ENCODE peak calls at places on chromosomes 5 and 9, in ten cellular contexts. One of them, this sample, is unnamed.

GRCh38 chr5:156934450-156935211 is 28.4 kb downstream of the TIMD4 start:
- DNase-seq in NCI-H1105: no peak
- DNase-seq in adrenal gland: peak
- DNase-seq in AG08396: no peak
- DNase-seq in T-helper 9 cell: peak
- DNase-seq in stimulated activated CD4-positive, alpha-beta T cell treated with anti-CD3 and anti-CD28 coated beads, TNF-alpha, amount 100 ng/mL, for 24 hours: no peak
- DNase-seq in AG09309: no peak
- DNase-seq in GM10248: peak
- DNase-seq in HTR-8/SVneo: no peak
- DNase-seq in CD4-positive, alpha-beta T cell: peak
- DNase-seq in this sample: peak

GRCh38 chr9:103399535-103399934 is 404.4 kb downstream of the CYLC2 start:
- DNase-seq in NCI-H1105: no peak
- DNase-seq in AG08396: no peak
- DNase-seq in HTR-8/SVneo: no peak
- DNase-seq in T-helper 9 cell: no peak
- DNase-seq in adrenal gland: no peak
- DNase-seq in CD4-positive, alpha-beta T cell: no peak
- DNase-seq in AG09309: no peak
- DNase-seq in stimulated activated CD4-positive, alpha-beta T cell treated with anti-CD3 and anti-CD28 coated beads, TNF-alpha, amount 100 ng/mL, for 24 hours: no peak
- DNase-seq in GM10248: no peak
- DNase-seq in this sample: no peak

GRCh38 chr9:90964101-90965020 is 162.7 kb downstream of the SYK start:
- DNase-seq in stimulated activated CD4-positive, alpha-beta T cell treated with anti-CD3 and anti-CD28 coated beads, TNF-alpha, amount 100 ng/mL, for 24 hours: no peak
- DNase-seq in NCI-H1105: no peak
- DNase-seq in AG09309: no peak
- DNase-seq in T-helper 9 cell: no peak
- DNase-seq in AG08396: no peak
- DNase-seq in CD4-positive, alpha-beta T cell: no peak
- DNase-seq in adrenal gland: no peak
- DNase-seq in GM10248: peak
- DNase-seq in HTR-8/SVneo: no peak
- DNase-seq in this sample: peak

GRCh38 chr9:21789541-21790037 is 12.8 kb upstream of the MTAP start:
- DNase-seq in AG08396: peak
- DNase-seq in GM10248: peak
- DNase-seq in T-helper 9 cell: peak
- DNase-seq in NCI-H1105: peak
- DNase-seq in adrenal gland: peak
- DNase-seq in HTR-8/SVneo: peak
- DNase-seq in stimulated activated CD4-positive, alpha-beta T cell treated with anti-CD3 and anti-CD28 coated beads, TNF-alpha, amount 100 ng/mL, for 24 hours: no peak
- DNase-seq in CD4-positive, alpha-beta T cell: no peak
- DNase-seq in AG09309: peak
- DNase-seq in this sample: peak

GRCh38 chr5:150073677-150074076 is 12.7 kb downstream of the CSF1R start:
- DNase-seq in CD4-positive, alpha-beta T cell: no peak
- DNase-seq in T-helper 9 cell: no peak
- DNase-seq in AG08396: no peak
- DNase-seq in AG09309: no peak
- DNase-seq in NCI-H1105: no peak
- DNase-seq in stimulated activated CD4-positive, alpha-beta T cell treated with anti-CD3 and anti-CD28 coated beads, TNF-alpha, amount 100 ng/mL, for 24 hours: no peak
- DNase-seq in GM10248: no peak
- DNase-seq in HTR-8/SVneo: no peak
- DNase-seq in adrenal gland: no peak
- DNase-seq in this sample: no peak

GRCh38 chr9:86282979-86283535 is 719 bp upstream of the ISCA1 start:
- DNase-seq in stimulated activated CD4-positive, alpha-beta T cell treated with anti-CD3 and anti-CD28 coated beads, TNF-alpha, amount 100 ng/mL, for 24 hours: no peak
- DNase-seq in adrenal gland: no peak
- DNase-seq in AG09309: peak
- DNase-seq in NCI-H1105: no peak
- DNase-seq in HTR-8/SVneo: no peak
- DNase-seq in CD4-positive, alpha-beta T cell: no peak
- DNase-seq in GM10248: no peak
- DNase-seq in AG08396: peak
- DNase-seq in T-helper 9 cell: no peak
- DNase-seq in this sample: no peak

GRCh38 chr9:20611751-20612287 is 10.5 kb downstream of the MLLT3 start:
- DNase-seq in AG09309: no peak
- DNase-seq in T-helper 9 cell: no peak
- DNase-seq in stimulated activated CD4-positive, alpha-beta T cell treated with anti-CD3 and anti-CD28 coated beads, TNF-alpha, amount 100 ng/mL, for 24 hours: no peak
- DNase-seq in CD4-positive, alpha-beta T cell: no peak
- DNase-seq in NCI-H1105: no peak
- DNase-seq in AG08396: peak
- DNase-seq in GM10248: no peak
- DNase-seq in adrenal gland: no peak
- DNase-seq in HTR-8/SVneo: no peak
- DNase-seq in this sample: no peak

GRCh38 chr9:3858961-3859360 is 333.2 kb upstream of the RFX3 start:
- DNase-seq in T-helper 9 cell: no peak
- DNase-seq in NCI-H1105: no peak
- DNase-seq in stimulated activated CD4-positive, alpha-beta T cell treated with anti-CD3 and anti-CD28 coated beads, TNF-alpha, amount 100 ng/mL, for 24 hours: no peak
- DNase-seq in CD4-positive, alpha-beta T cell: no peak
- DNase-seq in GM10248: no peak
- DNase-seq in HTR-8/SVneo: no peak
- DNase-seq in AG09309: no peak
- DNase-seq in adrenal gland: no peak
- DNase-seq in AG08396: no peak
- DNase-seq in this sample: no peak

GRCh38 chr5:12647613-12648012 is 743.4 kb upstream of the CTNND2 start:
- DNase-seq in adrenal gland: no peak
- DNase-seq in T-helper 9 cell: no peak
- DNase-seq in AG09309: no peak
- DNase-seq in HTR-8/SVneo: no peak
- DNase-seq in NCI-H1105: no peak
- DNase-seq in AG08396: no peak
- DNase-seq in GM10248: no peak
- DNase-seq in CD4-positive, alpha-beta T cell: no peak
- DNase-seq in stimulated activated CD4-positive, alpha-beta T cell treated with anti-CD3 and anti-CD28 coated beads, TNF-alpha, amount 100 ng/mL, for 24 hours: no peak
- DNase-seq in this sample: no peak

GRCh38 chr9:96478829-96479371 is 28.9 kb downstream of the HABP4 start:
- DNase-seq in stimulated activated CD4-positive, alpha-beta T cell treated with anti-CD3 and anti-CD28 coated beads, TNF-alpha, amount 100 ng/mL, for 24 hours: no peak
- DNase-seq in NCI-H1105: no peak
- DNase-seq in AG09309: peak
- DNase-seq in GM10248: no peak
- DNase-seq in T-helper 9 cell: no peak
- DNase-seq in adrenal gland: no peak
- DNase-seq in CD4-positive, alpha-beta T cell: no peak
- DNase-seq in HTR-8/SVneo: no peak
- DNase-seq in AG08396: no peak
- DNase-seq in this sample: no peak

GRCh38 chr5:132483661-132484385 is 6.8 kb downstream of the IRF1 start:
- DNase-seq in CD4-positive, alpha-beta T cell: no peak
- DNase-seq in AG09309: no peak
- DNase-seq in stimulated activated CD4-positive, alpha-beta T cell treated with anti-CD3 and anti-CD28 coated beads, TNF-alpha, amount 100 ng/mL, for 24 hours: no peak
- DNase-seq in NCI-H1105: no peak
- DNase-seq in HTR-8/SVneo: no peak
- DNase-seq in T-helper 9 cell: no peak
- DNase-seq in AG08396: no peak
- DNase-seq in adrenal gland: no peak
- DNase-seq in GM10248: no peak
- DNase-seq in this sample: no peak

GRCh38 chr9:129225815-129226214 is 47.8 kb upstream of the IER5L start:
- DNase-seq in stimulated activated CD4-positive, alpha-beta T cell treated with anti-CD3 and anti-CD28 coated beads, TNF-alpha, amount 100 ng/mL, for 24 hours: no peak
- DNase-seq in NCI-H1105: no peak
- DNase-seq in CD4-positive, alpha-beta T cell: peak
- DNase-seq in HTR-8/SVneo: peak
- DNase-seq in adrenal gland: peak
- DNase-seq in GM10248: no peak
- DNase-seq in AG09309: peak
- DNase-seq in T-helper 9 cell: peak
- DNase-seq in AG08396: peak
- DNase-seq in this sample: peak

This sample was measured in body of pancreas.